ENCODE peak calls at places on chromosomes 7 and 10, in five cellular contexts. R, Z, T, K and N are unnamed samples. For H3K9me3, the result is how much of the 10 kb centered on the place peaks cover.

GRCh38 chr7:108037748-108038147 is 34.8 kb upstream of the LAMB1 start:
- DNase-seq in T (no peak), R (no peak), Z (no peak), K (no peak), N (no peak)

GRCh38 chr10:124231188-124232135 is 138.1 kb upstream of the CHST15 start:
- DNase-seq in T (no peak), Z (no peak), K (no peak), R (peak), N (no peak)

GRCh38 chr10:77774940-77775391 is 137.4 kb upstream of the KCNMA1 start:
- DNase-seq in R (no peak), K (no peak), Z (peak), T (no peak), N (no peak)

GRCh38 chr10:70694410-70695179 is 22.3 kb downstream of the ADAMTS14 start:
- DNase-seq in R (no peak), T (no peak), Z (peak), K (no peak), N (peak)

GRCh38 chr7:132783824-132784223 is 207.6 kb upstream of the PLXNA4 start:
- DNase-seq in T (no peak), Z (peak), R (no peak), K (no peak), N (no peak)

GRCh38 chr10:110147961-110148360 is 59.4 kb upstream of the MXI1 start:
- DNase-seq in R (no peak), T (no peak), K (no peak), Z (peak), N (no peak)

GRCh38 chr10:44033008-44033407 is 351.9 kb downstream of the CXCL12 start:
- DNase-seq in K (no peak), T (no peak), Z (peak), R (no peak), N (no peak)

GRCh38 chr10:113041841-113042745 is 92.0 kb downstream of the TCF7L2 start:
- DNase-seq in T (no peak), Z (no peak), R (no peak), K (no peak), N (no peak)

GRCh38 chr7:6164491-6164890 is 107.9 kb downstream of the CYTH3 start:
- DNase-seq in R (no peak), K (peak), Z (no peak), T (no peak), N (no peak)

GRCh38 chr7:129093867-129094456 is 39.1 kb upstream of the TNPO3 start:
- DNase-seq in K (no peak), R (no peak), T (no peak), Z (no peak), N (no peak)

GRCh38 chr10:79239930-79240713 is 107.1 kb upstream of the PPIF start:
- DNase-seq in T (peak), R (no peak), K (peak), Z (peak), N (no peak)

GRCh38 chr10:50796693-50797092 is 57.0 kb downstream of the ASAH2B start:
- DNase-seq in Z (no peak), T (no peak), R (no peak), K (no peak), N (no peak)

GRCh38 chr7:73342645-73343044 is 14.7 kb downstream of the FKBP6 start:
- DNase-seq in K (peak), R (no peak), T (peak), Z (peak), N (peak)

GRCh38 chr7:22920664-22921063 is 93.3 kb downstream of the HYCC1 start:
- DNase-seq in T (no peak), K (no peak), R (no peak), Z (peak), N (no peak)

GRCh38 chr7:155570171-155570958 is 24.0 kb upstream of the CNPY1 start:
- DNase-seq in Z (no peak), K (no peak), T (no peak), R (no peak), N (no peak)

GRCh38 chr7:38452615-38453014 is 178.6 kb downstream of the AMPH start:
- DNase-seq in K (no peak), R (no peak), Z (peak), T (no peak), N (no peak)

GRCh38 chr7:143216151-143216550 is 5.7 kb upstream of the TAS2R40 start:
- DNase-seq in K (no peak), T (no peak), Z (peak), R (no peak), N (no peak)

GRCh38 chr10:52951819-52952218 is 179.2 kb upstream of the MBL2 start:
- DNase-seq in Z (peak), K (no peak), T (peak), R (no peak), N (peak)

GRCh38 chr7:80763289-80763688 is 124.8 kb downstream of the CD36 start:
- DNase-seq in K (no peak), Z (no peak), R (no peak), T (no peak), N (no peak)

DNA sequence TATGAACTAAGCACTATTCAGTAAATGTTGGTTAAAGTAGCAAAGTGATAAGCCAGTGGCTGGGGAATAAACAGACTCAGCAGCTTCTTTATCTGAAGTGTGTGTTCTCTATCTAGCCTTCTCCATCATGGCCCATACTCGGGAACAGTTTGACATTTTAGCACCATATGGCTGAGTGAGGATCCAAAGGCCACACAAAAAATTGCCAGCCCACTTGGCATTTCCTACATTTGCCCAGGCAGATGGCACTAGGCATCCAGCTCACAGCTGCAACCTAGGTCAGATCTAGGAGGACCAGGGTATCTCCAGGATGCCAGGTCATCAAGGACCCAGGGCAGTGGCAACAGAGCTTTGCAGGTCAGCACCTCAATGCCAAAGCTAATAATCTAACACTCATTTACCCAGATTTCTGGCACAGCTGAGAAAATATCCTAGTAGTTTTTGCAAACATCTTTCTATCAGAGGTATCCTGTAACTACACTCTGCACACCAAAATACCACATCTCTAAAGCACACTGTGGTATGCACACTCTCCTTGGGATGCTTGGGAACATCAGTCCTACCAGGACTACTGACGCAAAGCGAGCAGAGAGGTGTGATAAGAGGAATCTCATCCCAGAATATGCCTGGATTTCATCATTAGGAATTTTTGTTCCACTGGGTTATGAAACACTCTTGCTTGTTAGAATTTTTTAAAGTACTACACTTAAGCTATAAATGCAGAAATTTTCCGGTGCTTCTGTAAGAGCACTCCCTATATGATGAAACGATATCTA is 61.7 kb downstream of the DOCK4 start:
- DNase-seq in Z (no peak), R (no peak), T (no peak), K (no peak), N (no peak)
- H3K27ac ChIP-seq in Z (peak), R (no peak), T (no peak), K (no peak), N (no peak)

GRCh38 chr10:119203006-119203405 is 4.4 kb upstream of the GRK5 start:
- DNase-seq in K (no peak), R (no peak), T (no peak), Z (peak), N (no peak)

GRCh38 chr10:119198438-119198837 is 8.9 kb upstream of the GRK5 start:
- DNase-seq in R (no peak), Z (no peak), K (no peak), T (no peak), N (peak)

GRCh38 chr10:119197921-119198320 is 9.4 kb upstream of the GRK5 start:
- DNase-seq in K (no peak), Z (peak), T (no peak), R (no peak), N (no peak)

GRCh38 chr10:119201233-119201632 is 6.1 kb upstream of the GRK5 start:
- DNase-seq in Z (no peak), R (no peak), T (no peak), K (no peak), N (no peak)

DNA sequence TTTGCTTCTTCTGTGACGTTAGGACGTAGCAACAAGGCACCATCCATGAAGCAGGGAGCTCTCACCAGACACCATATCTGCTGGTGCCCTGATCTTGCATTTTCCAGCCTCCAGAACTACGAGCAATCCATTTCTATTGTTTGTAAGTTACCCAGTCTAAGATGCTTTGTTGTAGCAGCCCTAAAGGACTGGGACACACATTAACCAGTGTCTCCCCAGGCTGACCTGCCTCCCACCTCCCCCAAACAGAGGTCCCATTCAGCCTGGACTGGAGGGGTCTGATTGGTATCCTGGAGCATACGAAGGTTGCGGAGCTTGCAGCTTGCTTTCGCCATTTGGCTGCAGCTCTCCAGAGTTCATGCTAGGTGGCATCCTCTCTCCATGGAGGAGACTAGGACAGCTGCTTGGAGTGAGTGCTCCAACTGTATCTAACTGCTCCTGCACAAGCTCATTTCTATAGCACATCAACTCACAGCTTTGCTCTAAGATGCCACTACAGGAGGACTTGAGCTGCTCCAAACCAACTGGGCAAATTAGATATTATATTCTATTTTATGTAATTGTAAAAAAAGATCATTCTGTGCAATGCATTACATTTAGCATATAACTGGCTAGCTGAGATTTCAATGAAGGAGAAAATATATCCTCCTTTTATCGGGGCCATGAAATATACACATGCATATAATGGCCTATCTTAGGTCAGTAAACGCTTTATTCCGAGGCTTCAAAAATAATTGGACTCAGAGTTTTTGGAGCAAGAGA is 8.0 kb upstream of the GRK5 start:
- DNase-seq in R (no peak), T (peak), Z (peak), K (peak), N (peak)
- TF ChIP-seq CTCF in R (peak), T (peak), Z (peak), K (peak), N (peak)

DNA sequence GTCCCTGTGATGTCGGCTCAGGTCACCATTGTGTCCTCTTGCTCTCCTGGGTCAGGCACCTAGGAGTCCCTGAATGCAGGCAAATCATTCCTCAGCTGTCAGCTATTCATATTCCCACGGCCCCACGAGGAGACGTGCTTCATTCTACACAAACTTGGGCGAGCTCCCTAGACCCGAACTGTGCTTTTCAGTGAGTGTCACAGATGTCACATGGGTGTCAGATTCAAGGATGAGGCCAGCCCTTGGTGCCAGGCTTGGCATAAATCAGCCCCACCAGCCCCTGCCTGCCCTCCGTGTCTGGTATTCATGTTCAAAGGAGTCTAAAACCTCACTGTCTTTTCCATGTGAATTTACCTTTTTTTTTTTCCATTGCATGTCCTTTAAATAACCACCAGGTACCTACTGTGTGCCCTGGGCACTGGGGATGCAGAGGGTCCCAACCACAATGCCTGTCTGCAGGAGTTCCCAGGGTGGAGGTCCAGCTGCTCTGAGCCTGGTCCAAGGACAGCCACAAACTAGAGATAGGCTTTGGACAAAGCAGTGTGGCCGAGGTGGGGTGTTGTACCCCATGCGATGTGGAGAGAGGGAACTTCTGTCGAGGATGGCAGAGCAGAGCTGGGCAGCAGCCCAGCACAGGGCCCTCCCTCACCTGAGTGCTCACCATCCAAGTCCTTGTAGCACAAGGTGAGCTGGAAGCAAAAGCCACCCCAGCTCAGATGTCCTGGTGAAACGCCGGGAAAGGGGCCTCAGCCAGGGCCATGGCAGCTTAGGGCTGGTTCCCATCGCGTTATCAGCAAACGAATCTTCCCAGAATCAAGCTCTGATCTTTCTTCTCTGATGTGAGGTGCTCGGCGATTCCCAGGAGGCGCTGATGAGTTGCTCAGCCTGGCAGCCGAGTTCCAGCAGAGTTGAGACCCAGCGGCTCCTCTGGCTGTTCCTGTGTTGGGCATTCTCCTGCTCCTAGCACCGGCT is 611.9 kb downstream of the PTPRN2 start:
- DNase-seq in T (no peak), R (no peak), Z (no peak), K (no peak), N (no peak)
- H3K9me3 ChIP-seq in T (under half), R (under half), Z (under half), K (under half), N (under half)

DNA sequence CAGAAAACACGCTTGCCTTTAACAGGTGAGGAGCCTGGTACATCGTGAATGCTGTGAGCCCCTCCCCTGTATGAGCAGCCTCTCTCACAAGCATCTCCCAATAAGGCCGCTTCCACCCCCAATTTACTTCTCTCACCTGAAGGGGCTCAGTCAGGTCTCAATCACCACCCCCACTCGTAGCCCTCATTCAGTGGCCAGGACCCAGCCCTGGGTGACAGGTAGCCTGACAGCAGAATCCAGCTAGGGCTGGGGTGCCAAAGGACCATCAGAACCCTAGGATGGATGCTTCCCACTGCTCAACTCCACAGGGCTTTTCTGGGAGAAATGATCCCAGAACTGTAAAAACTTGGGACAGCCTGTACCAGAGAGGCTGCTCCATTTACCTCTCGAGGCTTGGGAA is 6.4 kb upstream of the NDST2 start:
- DNase-seq in Z (no peak), K (no peak), R (no peak), T (no peak), N (no peak)
- H3K27ac ChIP-seq in Z (no peak), K (no peak), R (no peak), T (no peak), N (no peak)

GRCh38 chr7:100432053-100432452 is 2.4 kb downstream of the MEPCE start:
- DNase-seq in R (no peak), T (no peak), K (no peak), Z (no peak), N (no peak)

GRCh38 chr7:100433276-100433591 is 3.1 kb downstream of the PPP1R35 start:
- DNase-seq in T (no peak), K (no peak), R (no peak), Z (no peak), N (no peak)

GRCh38 chr7:100433592-100434296 is 2.6 kb downstream of the PPP1R35 start:
- DNase-seq in Z (no peak), K (no peak), R (no peak), T (no peak), N (peak)

GRCh38 chr7:100431286-100431735 is 1.7 kb downstream of the MEPCE start:
- DNase-seq in T (no peak), R (no peak), Z (no peak), K (no peak), N (no peak)

DNA sequence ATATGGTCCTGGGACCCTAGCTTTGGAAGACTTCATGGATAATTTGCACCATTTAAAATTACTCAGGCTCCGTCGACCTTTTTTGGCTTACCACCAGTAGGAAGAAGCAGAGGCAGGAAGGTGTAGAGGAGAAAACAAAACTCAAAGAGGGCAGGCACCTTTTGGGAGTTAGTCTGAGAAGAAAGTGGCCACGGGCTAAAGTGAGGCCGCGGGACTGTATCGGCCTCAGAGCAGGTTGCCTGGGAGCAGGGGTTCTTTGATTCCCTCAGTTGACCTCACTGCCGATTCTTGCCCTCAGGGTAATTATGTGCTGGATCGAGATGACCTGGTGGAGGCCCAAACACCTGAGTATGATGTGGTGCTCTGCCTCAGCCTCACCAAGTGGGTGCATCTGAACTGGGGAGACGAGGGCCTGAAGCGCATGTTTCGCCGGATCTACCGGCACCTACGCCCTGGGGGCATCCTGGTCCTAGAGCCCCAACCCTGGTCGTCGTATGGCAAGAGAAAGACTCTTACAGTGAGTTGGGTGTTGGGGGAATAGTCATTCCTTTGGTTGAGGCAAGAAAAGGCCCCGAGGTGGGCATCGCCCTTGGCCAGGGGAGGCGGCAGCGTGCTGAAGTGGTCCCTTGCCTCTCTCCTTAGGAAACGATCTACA is 3.1 kb downstream of the MEPCE start:
- DNase-seq in R (no peak), Z (no peak), T (no peak), K (no peak), N (no peak)
- TF ChIP-seq CTCF in R (no peak), Z (no peak), T (no peak), K (no peak), N (no peak)